ENCODE peak calls at places on chromosome 17, in six cellular contexts. I is HEK293T; P is amygdala; C is Calu3; K is activated CD4-positive, alpha-beta T cell treated with anti-CD3 and anti-CD28 coated beads, Interleukin-2, amount 10 ng/mL, durations not matched to agents 7 days and 5 days; S is left cardiac atrium. U is an unnamed sample.
A peak's percentile ranks its signal among the peaks of the same experiment; 100 is the strongest.

GRCh38 chr17:6454495-6455320 is 10.5 kb downstream of the PIMREG start:
- DNase-seq in C (no peak), P (no peak), S (no peak), K (no peak), I (no peak), U (no peak)

GRCh38 chr17:49471089-49471683 is 23.9 kb upstream of the NGFR start:
- DNase-seq in K (no peak), P (peak; percentile 10), I (no peak), S (peak; percentile 63), C (no peak), U (peak; percentile 74)

GRCh38 chr17:74345433-74346241 is 16.0 kb downstream of the BTBD17 start:
- DNase-seq in C (no peak), K (no peak), P (no peak), I (no peak), S (no peak), U (no peak)

GRCh38 chr17:40448639-40449261 is 5.5 kb downstream of the IGFBP4 start:
- DNase-seq in C (peak; percentile 94), I (no peak), S (no peak), K (no peak), P (no peak), U (no peak)

GRCh38 chr17:18070861-18071340 is 16.8 kb upstream of the DRG2 start:
- DNase-seq in K (no peak), P (no peak), C (no peak), S (no peak), I (peak; percentile 35), U (no peak)

GRCh38 chr17:63537001-63537400 is 13.3 kb upstream of the DCAF7 start:
- DNase-seq in S (no peak), C (no peak), K (no peak), P (no peak), I (no peak), U (no peak)

GRCh38 chr17:49401971-49402491 is 12.7 kb downstream of the PHB1 start:
- DNase-seq in K (no peak), P (peak; percentile 16), C (no peak), I (no peak), S (no peak), U (no peak)

GRCh38 chr17:48240562-48241130 is 133.1 kb downstream of the SNX11 start:
- DNase-seq in S (no peak), K (no peak), P (no peak), C (no peak), I (peak; percentile 41), U (no peak)

GRCh38 chr17:16455997-16456769 is 35.8 kb downstream of the LRRC75A start:
- DNase-seq in K (no peak), S (no peak), I (no peak), P (no peak), C (no peak), U (no peak)